ENCODE peak calls at places on chromosomes 7 and 10, in six cellular contexts. J is CD4-positive, CD25-positive, alpha-beta regulatory T cell; A is A673; Q is CD8-positive, alpha-beta T cell; P is cardiac muscle cell; Y is neuronal stem cell. H is an unnamed sample.
A peak's percentile ranks its signal among the peaks of the same experiment; 100 is the strongest.

GRCh38 chr10:29199344-29199743 is 89.5 kb upstream of the LYZL1 start:
- DNase-seq in J (no peak), A (no peak), Q (no peak), P (no peak), Y (no peak), H (no peak)

GRCh38 chr10:88297103-88297502 is 286.0 kb downstream of the RNLS start:
- DNase-seq in J (no peak), A (no peak), Q (no peak), P (peak; percentile 7), Y (no peak), H (no peak)

GRCh38 chr10:125159932-125160855 is at the start of gene CTBP2:
- DNase-seq in J (no peak), A (peak; percentile 84), Q (no peak), P (peak; percentile 66), Y (peak; percentile 51), H (peak; percentile 85)

GRCh38 chr10:48804740-48805182 is 120.1 kb downstream of the WDFY4 start:
- DNase-seq in J (no peak), A (peak; percentile 16), Q (no peak), P (no peak), Y (no peak), H (no peak)

GRCh38 chr10:113309791-113310190 is 243.1 kb upstream of the HABP2 start:
- DNase-seq in J (no peak), A (no peak), Q (no peak), P (no peak), Y (peak; percentile 85), H (peak; percentile 79)

GRCh38 chr10:69660296-69660695 is 30.2 kb downstream of the FAM241B start:
- DNase-seq in J (no peak), A (no peak), Q (no peak), P (no peak), Y (no peak), H (no peak)

GRCh38 chr10:69959911-69960310 is 92.7 kb upstream of the MACROH2A2 start:
- DNase-seq in J (no peak), A (no peak), Q (no peak), P (no peak), Y (no peak), H (no peak)

GRCh38 chr7:17103170-17103569 is 195.3 kb upstream of the AHR start:
- DNase-seq in J (no peak), A (no peak), Q (no peak), P (no peak), Y (no peak), H (no peak)

GRCh38 chr7:111517441-111518037 is 44.8 kb downstream of the IMMP2L start:
- DNase-seq in J (no peak), A (peak; percentile 39), Q (no peak), P (no peak), Y (no peak), H (no peak)

GRCh38 chr10:20988357-20988983 is 91.4 kb upstream of the NEBL start:
- DNase-seq in J (no peak), A (no peak), Q (no peak), P (peak; percentile 66), Y (no peak), H (no peak)

GRCh38 chr10:20970044-20970443 is 72.9 kb upstream of the NEBL start:
- DNase-seq in J (no peak), A (no peak), Q (no peak), P (peak; percentile 65), Y (no peak), H (no peak)

GRCh38 chr10:17782921-17783665 is 26.1 kb upstream of the MRC1 start:
- DNase-seq in J (no peak), A (no peak), Q (no peak), P (peak; percentile 25), Y (no peak), H (no peak)

GRCh38 chr7:46613116-46613515 is 692.0 kb upstream of the IGFBP3 start:
- DNase-seq in J (no peak), A (no peak), Q (no peak), P (no peak), Y (no peak), H (no peak)

GRCh38 chr10:79601939-79602338 is 8.8 kb upstream of the SFTPA1 start:
- DNase-seq in J (no peak), A (no peak), Q (no peak), P (no peak), Y (no peak), H (no peak)

GRCh38 chr10:55813451-55814170 is 547.4 kb downstream of the ZWINT start:
- DNase-seq in J (no peak), A (no peak), Q (no peak), P (no peak), Y (no peak), H (no peak)

GRCh38 chr10:61970182-61971015 is 68.9 kb downstream of the ARID5B start:
- DNase-seq in J (no peak), A (peak; percentile 68), Q (no peak), P (peak; percentile 64), Y (no peak), H (no peak)

GRCh38 chr7:108063520-108063933 is 60.6 kb upstream of the LAMB1 start:
- DNase-seq in J (no peak), A (no peak), Q (no peak), P (no peak), Y (no peak), H (no peak)

GRCh38 chr10:29681700-29682444 is 47.1 kb upstream of the SVIL start:
- DNase-seq in J (peak; percentile 78), A (no peak), Q (peak; percentile 51), P (no peak), Y (no peak), H (no peak)

DNA sequence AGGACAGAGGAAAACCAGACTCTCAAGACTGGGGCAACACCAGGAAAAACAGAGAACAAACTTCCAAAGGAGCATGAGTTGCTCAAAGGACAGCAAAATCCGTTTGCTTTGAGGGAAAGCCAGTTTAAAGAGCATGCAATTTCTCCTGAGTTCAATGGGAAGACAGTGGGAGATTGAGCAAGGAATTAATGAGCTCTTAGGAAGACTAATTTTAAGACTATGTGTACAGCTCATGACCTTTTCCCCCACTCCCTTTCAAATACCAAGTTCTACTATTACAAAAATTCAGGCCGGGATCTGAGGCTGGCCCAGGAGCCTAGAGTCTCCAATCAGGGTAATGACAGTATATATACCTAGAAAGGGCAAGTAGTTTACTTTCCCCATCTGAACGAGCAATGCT is 79.2 kb downstream of the EPDR1 start:
- DNase-seq in J (no peak), A (no peak), Q (no peak), P (peak; percentile 24), Y (no peak), H (no peak)
- H3K4me1 ChIP-seq in J (no peaks in the 10 kb centered on the region), A (no peaks in the 10 kb centered on the region), Q (no peaks in the 10 kb centered on the region), P (peaks cover 18% of the 10 kb centered on the region), Y (no peaks in the 10 kb centered on the region), H (no peaks in the 10 kb centered on the region)

GRCh38 chr10:116268976-116269375 is 4.0 kb downstream of the GFRA1 start:
- DNase-seq in J (no peak), A (no peak), Q (no peak), P (no peak), Y (no peak), H (no peak)
- H3K27me3 ChIP-seq in J (peaks cover 11% of the 10 kb centered on the region), A (peaks cover 100% of the 10 kb centered on the region), Q (peaks cover 4% of the 10 kb centered on the region), P (peaks cover 93% of the 10 kb centered on the region), Y (peaks cover 8% of the 10 kb centered on the region), H (peaks cover 49% of the 10 kb centered on the region)

GRCh38 chr7:152355474-152356057 is 80.2 kb downstream of the KMT2C start:
- DNase-seq in J (no peak), A (no peak), Q (no peak), P (no peak), Y (no peak), H (no peak)
- H3K4me3 ChIP-seq in J (no peak overlapping the region), A (no peak overlapping the region), Q (no peak overlapping the region), P (no peak overlapping the region), Y (no peak overlapping the region), H (no peak overlapping the region)

GRCh38 chr7:156610601-156611000 is 30.0 kb upstream of the RNF32 start:
- DNase-seq in J (no peak), A (no peak), Q (no peak), P (no peak), Y (no peak), H (no peak)

GRCh38 chr7:156609010-156609877 is 31.3 kb upstream of the RNF32 start:
- DNase-seq in J (no peak), A (no peak), Q (no peak), P (peak; percentile 12), Y (no peak), H (no peak)

GRCh38 chr7:156610130-156610529 is 30.4 kb upstream of the RNF32 start:
- DNase-seq in J (no peak), A (no peak), Q (no peak), P (no peak), Y (no peak), H (no peak)

GRCh38 chr7:156612930-156613329 is 27.6 kb upstream of the RNF32 start:
- DNase-seq in J (peak; percentile 68), A (no peak), Q (peak; percentile 69), P (no peak), Y (no peak), H (no peak)

GRCh38 chr7:156611393-156612010 is 29.1 kb upstream of the RNF32 start:
- DNase-seq in J (no peak), A (no peak), Q (no peak), P (no peak), Y (no peak), H (no peak)
- H3K4me1 ChIP-seq in J (peaks cover 28% of the 10 kb centered on the region), A (no peaks in the 10 kb centered on the region), Q (peaks cover 20% of the 10 kb centered on the region), P (no peaks in the 10 kb centered on the region), Y (no peaks in the 10 kb centered on the region), H (no peaks in the 10 kb centered on the region)

DNA sequence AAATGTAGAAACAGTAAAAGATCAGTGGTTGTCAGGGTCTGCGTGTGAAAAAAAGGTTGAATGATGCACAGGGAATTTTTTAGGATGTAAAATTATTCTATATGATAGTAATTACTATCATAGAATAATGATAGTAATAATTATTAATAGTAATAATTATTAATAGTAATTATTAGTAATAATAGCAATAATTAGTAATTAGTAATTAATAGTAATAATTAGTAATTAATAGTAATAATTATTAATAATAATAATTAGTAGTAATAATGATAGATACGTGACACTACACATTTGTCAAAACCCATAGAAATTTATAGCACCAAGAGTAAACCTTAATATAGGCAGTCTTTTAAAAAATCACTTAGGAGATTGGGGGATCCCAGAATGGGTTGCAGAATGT is 4.5 kb upstream of the NUDCD3 start:
- DNase-seq in J (no peak), A (no peak), Q (no peak), P (no peak), Y (no peak), H (no peak)
- H3K27me3 ChIP-seq in J (peaks cover 9% of the 10 kb centered on the region), A (peaks cover 2% of the 10 kb centered on the region), Q (no peaks in the 10 kb centered on the region), P (peaks cover 36% of the 10 kb centered on the region), Y (no peaks in the 10 kb centered on the region), H (no peaks in the 10 kb centered on the region)

DNA sequence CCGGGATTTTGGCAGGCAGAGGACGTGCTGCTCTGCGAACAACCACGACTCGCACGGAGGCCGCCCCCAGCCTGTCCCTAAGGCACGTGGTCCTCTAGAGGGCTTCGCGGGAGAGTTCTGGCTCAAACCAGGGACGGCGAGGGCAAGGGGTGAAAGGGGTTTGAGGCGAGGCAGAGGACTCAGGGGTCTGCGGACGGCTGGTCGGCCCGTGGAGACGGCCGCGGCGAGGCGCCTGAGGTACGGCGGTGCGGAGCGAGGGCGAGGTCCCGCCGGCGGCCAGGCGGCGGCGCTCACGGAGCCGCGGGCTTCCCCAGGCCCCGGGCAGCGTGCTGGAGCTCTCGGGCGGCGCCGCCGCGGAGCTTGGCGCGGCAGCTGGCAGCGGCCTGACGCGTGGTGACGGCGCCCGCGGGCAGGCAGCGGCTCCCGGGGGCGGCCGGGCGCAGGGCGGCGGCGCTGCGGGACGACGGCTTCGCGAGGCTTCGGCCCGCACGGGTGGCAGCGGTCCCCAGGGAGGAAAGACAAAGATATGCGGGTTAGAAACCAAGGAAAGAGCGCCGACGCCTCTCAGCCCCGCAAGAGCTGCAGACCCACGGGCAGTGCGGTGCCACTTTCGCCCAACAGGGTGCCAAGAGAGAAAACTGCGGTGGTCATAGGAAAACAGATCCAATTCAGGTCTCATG is 44.8 kb downstream of the ZNF800 start:
- DNase-seq in J (peak; percentile 70), A (peak; percentile 86), Q (peak; percentile 56), P (peak; percentile 74), Y (peak; percentile 60), H (peak; percentile 80)
- H3K4me3 ChIP-seq in J (peak overlapping the region; percentile 54), A (peak overlapping the region; percentile 37), Q (peak overlapping the region; percentile 26), P (peak overlapping the region; percentile 32), Y (peak overlapping the region; percentile 73), H (peak overlapping the region; percentile 15)

H was measured in HAP-1.